ENCODE peak calls at places on chromosomes 5 and 9, in nine cellular contexts. C, H, Y, F, I, J, N, Q and R are unnamed samples.

GRCh38 chr9:108109927-108110326 is 620.4 kb upstream of the KLF4 start:
- DNase-seq in N (no peak), F (no peak), Y (no peak), H (no peak), Q (no peak), J (no peak), I (no peak), C (no peak), R (no peak)

GRCh38 chr5:93598997-93599371 is 16.0 kb downstream of the NR2F1 start:
- DNase-seq in H (no peak), Y (no peak), I (no peak), Q (no peak), N (no peak), C (no peak), J (no peak), F (no peak), R (no peak)

GRCh38 chr5:10559151-10559550 is 4.7 kb upstream of the ANKRD33B start:
- DNase-seq in I (no peak), C (no peak), N (no peak), J (no peak), F (no peak), Q (no peak), Y (no peak), H (no peak), R (no peak)

GRCh38 chr5:81359108-81359507 is 34.8 kb downstream of the ACOT12 start:
- DNase-seq in F (no peak), Q (no peak), I (no peak), H (no peak), J (no peak), Y (no peak), C (no peak), N (no peak), R (no peak)

GRCh38 chr5:18043344-18043743 is 409.1 kb downstream of the TAF11L14 start:
- DNase-seq in F (no peak), C (no peak), I (peak), Q (no peak), N (peak), Y (no peak), J (no peak), H (no peak), R (no peak)

GRCh38 chr5:135551593-135552447 is 16.1 kb upstream of the NEUROG1 start:
- DNase-seq in Q (peak), C (peak), J (peak), H (peak), Y (peak), F (peak), I (peak), N (peak), R (peak)

GRCh38 chr9:15306068-15306756 is 804 bp downstream of the TTC39B start:
- DNase-seq in F (peak), I (peak), Y (peak), N (peak), H (no peak), J (peak), C (peak), Q (peak), R (no peak)

GRCh38 chr9:4666042-4666699 is at the start of gene SPATA6L:
- DNase-seq in J (peak), Q (peak), F (peak), Y (peak), N (peak), C (peak), I (peak), H (no peak), R (no peak)

GRCh38 chr5:174482549-174482948 is 241.8 kb upstream of the MSX2 start:
- DNase-seq in C (no peak), H (no peak), N (no peak), I (no peak), Q (no peak), Y (no peak), F (no peak), J (no peak), R (no peak)

GRCh38 chr5:92678576-92679105 is 902.4 kb downstream of the NR2F1-AS1 start:
- DNase-seq in J (no peak), H (no peak), Y (peak), I (peak), N (no peak), Q (no peak), F (no peak), C (no peak), R (no peak)

GRCh38 chr9:88994820-88995180 is 3.5 kb downstream of the S1PR3 start:
- DNase-seq in H (no peak), N (no peak), I (no peak), Y (peak), C (no peak), Q (no peak), J (no peak), F (no peak), R (no peak)

GRCh38 chr5:107364443-107365096 is 306.2 kb downstream of the EFNA5 start:
- DNase-seq in F (no peak), I (no peak), Y (no peak), Q (no peak), N (no peak), C (no peak), H (no peak), J (no peak), R (no peak)

GRCh38 chr5:107359916-107360234 is 310.9 kb downstream of the EFNA5 start:
- DNase-seq in F (no peak), I (peak), N (peak), Q (no peak), J (no peak), Y (no peak), C (peak), H (peak), R (no peak)

GRCh38 chr5:107361945-107362344 is 308.8 kb downstream of the EFNA5 start:
- DNase-seq in J (no peak), F (no peak), Q (no peak), N (peak), C (peak), Y (peak), I (peak), H (no peak), R (peak)

DNA sequence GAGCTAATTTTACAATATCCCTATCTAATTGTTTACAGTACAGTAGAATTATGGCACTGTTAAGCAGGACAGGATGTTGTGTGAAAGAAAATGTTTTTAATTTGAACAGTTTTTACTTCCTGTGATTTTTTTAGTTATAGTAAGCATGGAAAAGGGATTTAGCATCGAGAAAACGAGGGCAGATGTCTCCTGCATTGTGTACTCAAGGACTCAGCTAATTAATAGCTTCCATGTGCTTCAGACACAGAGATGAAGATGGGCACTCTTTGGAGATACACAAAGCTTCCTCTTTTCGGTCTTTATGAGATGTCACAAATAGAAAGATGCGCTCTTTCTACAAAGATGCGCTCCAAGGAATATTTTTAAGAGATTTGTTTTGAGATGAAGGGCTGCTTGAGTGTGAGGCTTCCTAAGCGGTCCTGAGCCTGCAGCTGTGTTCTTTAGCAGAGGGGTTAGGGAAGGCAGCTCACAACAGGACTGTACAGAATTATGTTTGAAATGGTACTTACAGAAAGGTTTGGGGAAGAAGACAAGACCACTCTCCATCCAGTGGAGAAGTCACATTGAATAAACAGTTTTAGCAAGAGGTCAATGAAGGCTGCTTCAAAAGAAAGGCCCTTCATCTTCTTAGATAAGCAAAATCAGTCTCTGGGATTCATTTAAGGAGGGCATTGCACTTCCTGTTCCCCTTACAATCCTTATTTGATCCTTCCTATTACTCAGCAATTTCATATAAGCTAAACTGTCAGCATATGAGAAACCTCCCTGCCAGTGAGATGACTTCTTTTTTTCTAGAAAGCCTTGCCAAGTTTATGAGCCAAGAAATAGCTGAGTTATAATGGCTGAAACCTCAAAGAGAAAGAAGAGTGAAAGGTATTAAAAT is 311.5 kb downstream of the EFNA5 start:
- DNase-seq in J (no peak), Y (peak), I (peak), N (peak), F (no peak), H (peak), C (peak), Q (no peak), R (peak)
- TF ChIP-seq CTCF in J (no peak), Y (no peak), I (no peak), N (no peak), F (no peak), H (no peak), C (no peak), Q (no peak), R (no peak)

DNA sequence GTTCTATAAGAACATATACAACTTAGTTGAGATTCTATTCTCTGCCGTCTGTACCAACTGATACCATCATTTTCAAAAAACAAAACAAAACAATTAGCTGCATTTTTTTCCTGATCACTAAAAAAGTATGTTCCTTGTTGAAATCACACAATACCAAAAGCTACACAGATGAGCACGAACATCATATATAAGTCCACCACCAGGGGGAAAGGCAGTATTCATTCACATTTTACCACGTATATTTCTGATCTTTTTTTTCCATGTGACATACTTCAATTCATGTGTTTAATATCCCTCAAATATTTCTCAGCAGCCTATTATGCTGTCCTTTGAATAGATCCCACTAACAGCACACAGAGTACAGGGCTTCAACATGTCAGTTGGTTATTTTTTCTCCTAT is 40.6 kb downstream of the IRX2 start:
- DNase-seq in N (no peak), J (no peak), Q (no peak), Y (peak), F (no peak), H (no peak), C (peak), I (no peak), R (no peak)
- TF ChIP-seq CTCF in N (peak), J (no peak), Q (no peak), Y (no peak), F (peak), H (peak), C (peak), I (no peak), R (peak)

GRCh38 chr5:11599499-11599898 is 304.7 kb downstream of the CTNND2 start:
- DNase-seq in J (no peak), F (no peak), N (no peak), H (no peak), C (no peak), Y (no peak), I (no peak), Q (no peak), R (no peak)

GRCh38 chr5:11607944-11608343 is 296.3 kb downstream of the CTNND2 start:
- DNase-seq in Q (no peak), F (no peak), H (no peak), Y (no peak), C (no peak), I (no peak), J (no peak), N (no peak), R (no peak)

GRCh38 chr5:11596657-11597071 is 307.6 kb downstream of the CTNND2 start:
- DNase-seq in Q (no peak), N (no peak), I (no peak), H (no peak), J (no peak), F (no peak), C (no peak), Y (no peak), R (no peak)

GRCh38 chr5:11602298-11602697 is 301.9 kb downstream of the CTNND2 start:
- DNase-seq in Q (no peak), F (no peak), I (no peak), J (no peak), H (no peak), C (no peak), N (no peak), Y (no peak), R (no peak)
- TF ChIP-seq CTCF in Q (no peak), F (peak), I (no peak), J (no peak), H (no peak), C (no peak), N (no peak), Y (no peak), R (no peak)

DNA sequence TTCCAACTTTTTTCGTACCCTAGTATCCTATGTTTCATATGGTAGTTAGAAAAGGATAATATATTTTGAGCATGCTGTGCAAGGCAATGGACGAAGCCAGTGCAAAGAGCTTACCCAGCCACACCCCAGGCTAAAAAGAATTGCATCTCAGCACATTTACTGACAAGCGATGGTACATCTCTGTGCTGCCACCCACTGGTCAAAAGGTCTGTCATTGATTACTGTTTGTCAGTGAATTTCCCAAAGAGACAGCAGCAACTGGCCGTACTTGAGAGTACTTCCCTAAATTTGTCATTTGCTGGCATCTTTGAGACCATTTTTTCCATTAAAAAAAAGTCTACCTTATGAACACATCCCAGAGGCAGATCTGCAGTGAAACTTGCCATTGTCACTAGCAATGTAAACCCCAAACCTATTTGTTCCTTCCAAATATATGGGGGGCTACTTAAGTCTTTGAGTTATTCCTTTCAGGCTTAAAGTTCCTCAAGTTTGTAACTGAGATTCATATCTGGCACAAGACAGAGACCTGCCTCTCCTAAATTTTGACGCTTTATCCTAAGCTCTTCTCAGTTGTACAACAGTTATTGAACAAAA is 184.3 kb downstream of the CTNND2 start:
- DNase-seq in Q (no peak), Y (no peak), N (peak), F (peak), J (no peak), C (peak), H (peak), I (peak), R (no peak)
- TF ChIP-seq CTCF in Q (no peak), Y (no peak), N (peak), F (peak), J (no peak), C (peak), H (peak), I (no peak), R (no peak)

GRCh38 chr5:62271870-62272269 is 34.1 kb upstream of the KIF2A start:
- DNase-seq in Y (no peak), C (no peak), N (no peak), F (no peak), H (no peak), Q (no peak), J (no peak), I (no peak), R (no peak)
- TF ChIP-seq CTCF in Y (no peak), C (no peak), N (no peak), F (no peak), H (peak), Q (no peak), J (no peak), I (no peak), R (no peak)

GRCh38 chr9:2622361-2623045 is 916 bp downstream of the VLDLR start:
- DNase-seq in J (no peak), F (peak), C (peak), N (peak), H (no peak), Y (no peak), I (no peak), Q (peak), R (no peak)
- TF ChIP-seq CTCF in J (no peak), F (peak), C (peak), N (no peak), H (no peak), Y (no peak), I (no peak), Q (no peak), R (no peak)

DNA sequence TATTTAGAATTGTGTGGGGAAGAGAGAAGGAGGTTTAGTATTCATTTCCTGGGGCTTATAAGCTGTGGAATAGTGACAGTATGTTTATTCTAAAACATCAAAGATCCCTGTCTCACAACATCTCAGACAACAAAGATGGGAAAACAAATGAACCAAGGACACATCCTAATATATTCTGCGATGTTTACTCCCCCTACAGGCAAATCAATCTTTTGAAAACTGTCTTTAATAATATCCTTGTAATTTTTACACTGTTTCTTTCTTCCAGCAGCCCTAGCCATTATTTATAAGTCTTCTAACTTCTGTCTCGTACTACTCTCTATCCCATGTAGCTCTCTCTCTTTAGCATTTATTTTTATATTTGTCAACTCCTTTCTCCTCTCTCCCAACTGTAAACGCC is 33.5 kb upstream of the TMEM252 start:
- DNase-seq in H (peak), F (no peak), Y (peak), I (no peak), C (no peak), J (no peak), Q (no peak), N (no peak), R (no peak)
- TF ChIP-seq CTCF in H (peak), F (peak), Y (no peak), I (peak), C (no peak), J (no peak), Q (no peak), N (peak), R (no peak)